ENCODE peak calls at places on chromosomes 12 and 14, in five cellular contexts. R is cardiac muscle cell; P is CD8-positive, alpha-beta memory T cell; D is breast epithelium; F is IMR-90. X is an unnamed sample.

GRCh38 chr14:45947785-45948184 is 694.8 kb upstream of the MIS18BP1 start:
- DNase-seq in R (no peak), P (no peak), D (no peak), F (no peak), X (no peak)

GRCh38 chr12:71605034-71605433 is 58.6 kb downstream of the ZFC3H1 start:
- DNase-seq in R (no peak), P (no peak), D (no peak), F (no peak), X (no peak)

GRCh38 chr14:77498120-77498979 is at the start of gene ISM2:
- DNase-seq in R (peak; percentile 72), P (no peak), D (no peak), F (peak; percentile 28), X (peak; percentile 22)

GRCh38 chr14:67240168-67240932 is 885 bp upstream of the PALS1 start:
- DNase-seq in R (peak; percentile 25), P (peak; percentile 54), D (peak; percentile 63), F (peak; percentile 11), X (peak; percentile 38)

GRCh38 chr12:3311027-3311402 is 180.0 kb upstream of the PRMT8 start:
- DNase-seq in R (no peak), P (no peak), D (peak; percentile 76), F (no peak), X (peak; percentile 61)

GRCh38 chr12:51901121-51901812 is 6.0 kb upstream of the ACVRL1 start:
- DNase-seq in R (no peak), P (no peak), D (no peak), F (no peak), X (no peak)

GRCh38 chr12:121955258-121956040 is 37.1 kb downstream of the CFAP251 start:
- DNase-seq in R (peak; percentile 40), P (no peak), D (no peak), F (peak; percentile 41), X (no peak)

GRCh38 chr12:88726806-88727722 is 146.8 kb upstream of the KITLG start:
- DNase-seq in R (no peak), P (no peak), D (no peak), F (peak; percentile 83), X (no peak)

GRCh38 chr12:80056232-80056631 is 43.1 kb upstream of the OTOGL start:
- DNase-seq in R (no peak), P (no peak), D (no peak), F (no peak), X (no peak)

GRCh38 chr14:68141531-68142088 is 322.0 kb downstream of the RAD51B start:
- DNase-seq in R (no peak), P (no peak), D (no peak), F (peak; percentile 68), X (no peak)

GRCh38 chr12:127629066-127629820 is 637.7 kb upstream of the TMEM132C start:
- DNase-seq in R (no peak), P (no peak), D (no peak), F (peak; percentile 15), X (peak; percentile 5)

GRCh38 chr12:1776139-1776975 is 44.0 kb upstream of the LRTM2 start:
- DNase-seq in R (no peak), P (no peak), D (no peak), F (peak; percentile 76), X (no peak)

GRCh38 chr12:85877459-85877858 is 3.4 kb downstream of the NTS start:
- DNase-seq in R (no peak), P (no peak), D (no peak), F (no peak), X (no peak)

GRCh38 chr12:92570056-92570753 is 132.6 kb upstream of the PLEKHG7 start:
- DNase-seq in R (peak; percentile 89), P (peak; percentile 63), D (peak; percentile 59), F (peak; percentile 86), X (peak; percentile 29)

GRCh38 chr14:50363734-50364113 is 33.0 kb downstream of the CDKL1 start:
- DNase-seq in R (no peak), P (peak; percentile 71), D (no peak), F (peak; percentile 18), X (no peak)

GRCh38 chr12:116015525-116015924 is 262.0 kb downstream of the MED13L start:
- DNase-seq in R (peak; percentile 64), P (no peak), D (no peak), F (peak; percentile 68), X (no peak)

GRCh38 chr12:95653761-95654546 is 102.7 kb upstream of the USP44 start:
- DNase-seq in R (peak; percentile 22), P (no peak), D (no peak), F (peak; percentile 96), X (no peak)

GRCh38 chr12:95646781-95647184 is 95.5 kb upstream of the USP44 start:
- DNase-seq in R (no peak), P (no peak), D (no peak), F (peak; percentile 84), X (no peak)

GRCh38 chr12:95643251-95643650 is 92.0 kb upstream of the USP44 start:
- DNase-seq in R (no peak), P (no peak), D (no peak), F (no peak), X (no peak)

GRCh38 chr12:95648990-95649791 is 97.9 kb upstream of the USP44 start:
- DNase-seq in R (peak; percentile 28), P (no peak), D (peak; percentile 75), F (peak; percentile 62), X (no peak)
- H3K27ac ChIP-seq in R (peak overlapping the region; percentile 34), P (no peak overlapping the region), D (peak overlapping the region; percentile 73), F (peak overlapping the region; percentile 83), X (no peak overlapping the region)

DNA sequence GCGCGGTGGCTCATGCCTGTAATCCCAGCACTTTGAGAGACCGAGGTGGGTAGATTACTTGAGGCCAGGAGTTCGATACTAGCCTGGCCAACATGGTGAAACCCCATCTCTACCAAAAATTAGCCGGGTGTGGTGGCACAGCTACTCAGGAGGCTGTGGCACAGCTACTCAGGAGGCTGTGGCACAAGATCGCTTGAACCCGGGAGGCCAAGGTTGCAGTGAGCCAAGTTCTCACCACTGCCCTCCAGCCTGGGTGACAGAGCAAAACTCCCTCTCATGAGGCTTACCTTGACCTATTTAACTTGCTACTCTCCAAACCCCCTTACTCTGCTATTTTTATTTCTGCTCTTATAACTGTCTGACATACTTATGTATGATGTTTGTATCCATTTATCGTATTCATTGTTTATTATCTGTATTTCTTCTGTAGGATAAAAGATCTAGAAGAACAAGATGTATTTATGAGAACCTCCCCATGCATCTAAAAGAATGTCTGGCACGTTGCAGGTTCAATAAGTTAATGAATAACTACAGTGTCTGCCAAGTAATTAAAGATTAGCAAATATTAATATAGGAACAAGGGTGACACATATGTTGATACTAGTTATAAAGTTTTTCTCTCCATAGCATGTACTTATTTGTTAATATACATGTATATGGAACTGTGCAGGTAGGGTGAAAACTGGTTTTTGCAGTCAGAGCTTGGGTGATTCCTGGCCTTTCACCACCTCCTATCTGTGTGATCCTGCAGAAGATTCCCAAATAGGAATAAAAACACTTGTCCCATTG is 15.5 kb upstream of the TMPO start:
- DNase-seq in R (no peak), P (no peak), D (no peak), F (no peak), X (no peak)
- H3K27ac ChIP-seq in R (no peak overlapping the region), P (no peak overlapping the region), D (no peak overlapping the region), F (no peak overlapping the region), X (no peak overlapping the region)

GRCh38 chr14:81170829-81171195 is 49.9 kb downstream of the GTF2A1 start:
- DNase-seq in R (no peak), P (no peak), D (no peak), F (no peak), X (no peak)
- H3K27ac ChIP-seq in R (peak overlapping the region; percentile 95), P (no peak overlapping the region), D (peak overlapping the region; percentile 95), F (no peak overlapping the region), X (peak overlapping the region; percentile 99)

DNA sequence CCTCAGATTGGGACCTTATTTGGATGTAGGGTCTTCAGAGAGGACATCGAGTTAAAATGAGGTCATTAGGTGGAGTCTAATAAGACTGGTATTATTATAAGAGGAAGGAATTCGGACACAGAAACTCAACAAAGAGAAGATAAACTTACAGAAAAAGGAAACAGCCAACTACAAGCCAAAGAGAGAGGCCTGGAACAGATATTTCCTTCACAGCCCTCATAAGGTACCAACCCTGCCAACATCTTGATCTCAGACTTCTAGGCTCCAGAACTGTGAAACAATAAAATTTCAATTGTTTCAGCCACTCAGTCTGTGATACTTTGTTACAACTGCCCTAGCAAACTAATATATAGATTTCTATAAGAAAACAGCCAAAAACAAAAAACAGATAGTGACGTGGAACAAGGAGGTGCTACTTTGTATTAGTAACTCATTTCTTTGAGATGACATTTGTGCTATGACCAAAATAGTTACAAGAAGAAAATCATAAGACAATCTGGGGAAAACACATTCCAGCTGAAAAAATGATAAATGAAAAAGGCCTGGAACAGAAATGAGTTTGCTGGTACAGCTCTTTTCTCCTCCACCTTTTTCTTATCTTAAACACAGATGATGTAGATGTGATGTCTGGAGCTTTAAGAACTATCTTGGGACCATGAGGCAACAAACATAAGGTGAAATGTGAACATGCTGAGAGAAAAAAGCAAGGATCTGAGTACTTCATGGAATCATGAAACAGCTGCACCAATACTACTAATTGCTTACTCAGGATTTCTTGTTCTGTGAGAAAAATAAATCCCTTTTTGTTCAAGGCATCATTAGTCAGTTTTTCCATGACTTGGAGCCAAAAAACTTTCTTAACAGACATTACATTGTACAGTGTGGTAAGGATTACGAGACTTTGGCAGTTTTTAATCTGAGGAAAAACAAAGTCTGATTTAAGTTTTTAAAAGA is 243.2 kb downstream of the ANO6 start:
- DNase-seq in R (no peak), P (no peak), D (no peak), F (peak; percentile 13), X (no peak)
- H3K27ac ChIP-seq in R (no peak overlapping the region), P (no peak overlapping the region), D (no peak overlapping the region), F (no peak overlapping the region), X (no peak overlapping the region)

GRCh38 chr14:101709962-101710891 is 51.3 kb upstream of the PPP2R5C start:
- DNase-seq in R (no peak), P (no peak), D (peak; percentile 10), F (no peak), X (no peak)

GRCh38 chr14:101708853-101709532 is 52.5 kb upstream of the PPP2R5C start:
- DNase-seq in R (no peak), P (no peak), D (peak; percentile 12), F (no peak), X (no peak)

GRCh38 chr14:101707863-101708620 is 53.5 kb upstream of the PPP2R5C start:
- DNase-seq in R (no peak), P (no peak), D (peak; percentile 17), F (no peak), X (no peak)

GRCh38 chr14:101711041-101711861 is 50.3 kb upstream of the PPP2R5C start:
- DNase-seq in R (no peak), P (no peak), D (peak; percentile 14), F (no peak), X (no peak)

DNA sequence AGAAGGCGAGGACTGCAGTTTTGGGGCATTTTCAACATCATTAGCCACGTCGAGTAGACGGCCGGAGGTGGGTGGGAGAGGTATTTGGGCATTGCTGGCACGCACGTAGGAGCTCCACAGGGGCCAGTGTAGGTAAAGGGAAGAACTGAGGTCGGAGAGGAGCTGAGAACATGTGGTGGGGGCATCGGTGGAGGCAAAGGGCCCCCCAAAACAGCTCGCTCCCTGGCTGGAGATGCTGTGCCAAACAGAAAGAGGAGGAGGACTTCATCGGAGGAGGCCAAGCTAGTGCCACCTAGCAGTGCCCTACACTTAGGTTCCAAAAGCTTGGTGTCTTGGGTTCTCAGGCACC is 52.0 kb upstream of the PPP2R5C start:
- DNase-seq in R (no peak), P (no peak), D (no peak), F (no peak), X (no peak)
- H3K27ac ChIP-seq in R (no peak overlapping the region), P (peak overlapping the region; percentile 74), D (no peak overlapping the region), F (no peak overlapping the region), X (no peak overlapping the region)

GRCh38 chr12:109709401-109710278 is 4.0 kb upstream of the FAM222A start:
- DNase-seq in R (no peak), P (no peak), D (peak; percentile 72), F (no peak), X (no peak)
- H3K27ac ChIP-seq in R (no peak overlapping the region), P (no peak overlapping the region), D (peak overlapping the region; percentile 81), F (no peak overlapping the region), X (peak overlapping the region; percentile 48)

GRCh38 chr14:64704145-64704742 is at the start of gene PLEKHG3:
- DNase-seq in R (peak; percentile 90), P (peak; percentile 57), D (peak; percentile 58), F (peak; percentile 69), X (peak; percentile 77)
- H3K27ac ChIP-seq in R (peak within 1 kb of the TSS; percentile 84), P (peak within 1 kb of the TSS; percentile 43), D (peak within 1 kb of the TSS; percentile 85), F (peak within 1 kb of the TSS; percentile 38), X (peak within 1 kb of the TSS; percentile 96)